ENCODE peak calls at places on chromosomes 6 and 20, in six cellular contexts. One of them, this sample, is unnamed.

GRCh38 chr6:126182650-126183311 is 157.1 kb upstream of the CENPW start:
- DNase-seq in caudate nucleus: peak
- DNase-seq in effector memory CD8-positive, alpha-beta T cell: no peak
- DNase-seq in brain microvascular endothelial cell: no peak
- DNase-seq in NCI-H1105 treated with DMSO at 0.1 percent for 48 hours: no peak
- DNase-seq in NCI-H1436: no peak
- DNase-seq in this sample: no peak

GRCh38 chr6:37314803-37315515 is 38.8 kb upstream of the RNF8 start:
- DNase-seq in caudate nucleus: no peak
- DNase-seq in effector memory CD8-positive, alpha-beta T cell: no peak
- DNase-seq in brain microvascular endothelial cell: peak
- DNase-seq in NCI-H1105 treated with DMSO at 0.1 percent for 48 hours: peak
- DNase-seq in NCI-H1436: no peak
- DNase-seq in this sample: peak

GRCh38 chr6:165820934-165821333 is 157.9 kb upstream of the PDE10A start:
- DNase-seq in caudate nucleus: no peak
- DNase-seq in effector memory CD8-positive, alpha-beta T cell: no peak
- DNase-seq in brain microvascular endothelial cell: no peak
- DNase-seq in NCI-H1105 treated with DMSO at 0.1 percent for 48 hours: no peak
- DNase-seq in NCI-H1436: no peak
- DNase-seq in this sample: no peak

GRCh38 chr20:21505161-21505809 is 8.6 kb downstream of the NKX2-2 start:
- DNase-seq in caudate nucleus: peak
- DNase-seq in effector memory CD8-positive, alpha-beta T cell: peak
- DNase-seq in brain microvascular endothelial cell: peak
- DNase-seq in NCI-H1105 treated with DMSO at 0.1 percent for 48 hours: no peak
- DNase-seq in NCI-H1436: no peak
- DNase-seq in this sample: peak

GRCh38 chr6:70884074-70884983 is 72.5 kb downstream of the B3GAT2 start:
- DNase-seq in caudate nucleus: peak
- DNase-seq in effector memory CD8-positive, alpha-beta T cell: peak
- DNase-seq in brain microvascular endothelial cell: peak
- DNase-seq in NCI-H1105 treated with DMSO at 0.1 percent for 48 hours: peak
- DNase-seq in NCI-H1436: peak
- DNase-seq in this sample: peak

GRCh38 chr6:151034825-151035781 is 169.6 kb downstream of the MTHFD1L start:
- DNase-seq in caudate nucleus: no peak
- DNase-seq in effector memory CD8-positive, alpha-beta T cell: no peak
- DNase-seq in brain microvascular endothelial cell: no peak
- DNase-seq in NCI-H1105 treated with DMSO at 0.1 percent for 48 hours: no peak
- DNase-seq in NCI-H1436: no peak
- DNase-seq in this sample: no peak

GRCh38 chr6:145733770-145734169 is 1.6 kb downstream of the EPM2A start:
- DNase-seq in caudate nucleus: no peak
- DNase-seq in effector memory CD8-positive, alpha-beta T cell: no peak
- DNase-seq in brain microvascular endothelial cell: no peak
- DNase-seq in NCI-H1105 treated with DMSO at 0.1 percent for 48 hours: peak
- DNase-seq in NCI-H1436: peak
- DNase-seq in this sample: peak

GRCh38 chr6:47780510-47781356 is 1.1 kb upstream of the OPN5 start:
- DNase-seq in caudate nucleus: no peak
- DNase-seq in effector memory CD8-positive, alpha-beta T cell: peak
- DNase-seq in brain microvascular endothelial cell: peak
- DNase-seq in NCI-H1105 treated with DMSO at 0.1 percent for 48 hours: peak
- DNase-seq in NCI-H1436: peak
- DNase-seq in this sample: peak

GRCh38 chr20:33013701-33014326 is 6.3 kb downstream of the BPIFB2 start:
- DNase-seq in caudate nucleus: no peak
- DNase-seq in effector memory CD8-positive, alpha-beta T cell: no peak
- DNase-seq in brain microvascular endothelial cell: no peak
- DNase-seq in NCI-H1105 treated with DMSO at 0.1 percent for 48 hours: no peak
- DNase-seq in NCI-H1436: no peak
- DNase-seq in this sample: no peak

GRCh38 chr6:162750776-162751175 is 23.0 kb downstream of the PACRG start:
- DNase-seq in caudate nucleus: no peak
- DNase-seq in effector memory CD8-positive, alpha-beta T cell: no peak
- DNase-seq in brain microvascular endothelial cell: peak
- DNase-seq in NCI-H1105 treated with DMSO at 0.1 percent for 48 hours: no peak
- DNase-seq in NCI-H1436: no peak
- DNase-seq in this sample: no peak

GRCh38 chr20:1860446-1860845 is 34.8 kb upstream of the SIRPA start:
- DNase-seq in caudate nucleus: no peak
- DNase-seq in effector memory CD8-positive, alpha-beta T cell: no peak
- DNase-seq in brain microvascular endothelial cell: peak
- DNase-seq in NCI-H1105 treated with DMSO at 0.1 percent for 48 hours: no peak
- DNase-seq in NCI-H1436: no peak
- DNase-seq in this sample: peak

GRCh38 chr6:149015877-149016525 is 269.2 kb downstream of the UST start:
- DNase-seq in caudate nucleus: no peak
- DNase-seq in effector memory CD8-positive, alpha-beta T cell: no peak
- DNase-seq in brain microvascular endothelial cell: no peak
- DNase-seq in NCI-H1105 treated with DMSO at 0.1 percent for 48 hours: no peak
- DNase-seq in NCI-H1436: no peak
- DNase-seq in this sample: no peak

GRCh38 chr6:36769676-36770499 is 69.4 kb downstream of the CPNE5 start:
- DNase-seq in caudate nucleus: no peak
- DNase-seq in effector memory CD8-positive, alpha-beta T cell: no peak
- DNase-seq in brain microvascular endothelial cell: no peak
- DNase-seq in NCI-H1105 treated with DMSO at 0.1 percent for 48 hours: no peak
- DNase-seq in NCI-H1436: no peak
- DNase-seq in this sample: peak

GRCh38 chr6:148611213-148611612 is 135.6 kb upstream of the UST start:
- DNase-seq in caudate nucleus: peak
- DNase-seq in effector memory CD8-positive, alpha-beta T cell: no peak
- DNase-seq in brain microvascular endothelial cell: no peak
- DNase-seq in NCI-H1105 treated with DMSO at 0.1 percent for 48 hours: no peak
- DNase-seq in NCI-H1436: no peak
- DNase-seq in this sample: no peak

GRCh38 chr6:128421788-128422187 is 98.6 kb downstream of the PTPRK start:
- DNase-seq in caudate nucleus: no peak
- DNase-seq in effector memory CD8-positive, alpha-beta T cell: no peak
- DNase-seq in brain microvascular endothelial cell: no peak
- DNase-seq in NCI-H1105 treated with DMSO at 0.1 percent for 48 hours: no peak
- DNase-seq in NCI-H1436: no peak
- DNase-seq in this sample: no peak

GRCh38 chr6:134115715-134116074 is 63.3 kb upstream of the SLC2A12 start:
- DNase-seq in caudate nucleus: peak
- DNase-seq in effector memory CD8-positive, alpha-beta T cell: no peak
- DNase-seq in brain microvascular endothelial cell: no peak
- DNase-seq in NCI-H1105 treated with DMSO at 0.1 percent for 48 hours: no peak
- DNase-seq in NCI-H1436: no peak
- DNase-seq in this sample: no peak

GRCh38 chr6:41939091-41939847 is 2.3 kb downstream of the CCND3 start:
- DNase-seq in caudate nucleus: peak
- DNase-seq in effector memory CD8-positive, alpha-beta T cell: no peak
- DNase-seq in brain microvascular endothelial cell: no peak
- DNase-seq in NCI-H1105 treated with DMSO at 0.1 percent for 48 hours: no peak
- DNase-seq in NCI-H1436: no peak
- DNase-seq in this sample: no peak

GRCh38 chr6:20058912-20059311 is 153.4 kb downstream of the MBOAT1 start:
- DNase-seq in caudate nucleus: no peak
- DNase-seq in effector memory CD8-positive, alpha-beta T cell: no peak
- DNase-seq in brain microvascular endothelial cell: no peak
- DNase-seq in NCI-H1105 treated with DMSO at 0.1 percent for 48 hours: no peak
- DNase-seq in NCI-H1436: no peak
- DNase-seq in this sample: no peak

GRCh38 chr6:15882345-15882744 is 219.5 kb upstream of the DTNBP1 start:
- DNase-seq in caudate nucleus: no peak
- DNase-seq in effector memory CD8-positive, alpha-beta T cell: no peak
- DNase-seq in brain microvascular endothelial cell: no peak
- DNase-seq in NCI-H1105 treated with DMSO at 0.1 percent for 48 hours: no peak
- DNase-seq in NCI-H1436: no peak
- DNase-seq in this sample: no peak

GRCh38 chr6:32849126-32849525 is 4.4 kb downstream of the TAP1 start:
- DNase-seq in caudate nucleus: no peak
- DNase-seq in effector memory CD8-positive, alpha-beta T cell: no peak
- DNase-seq in brain microvascular endothelial cell: no peak
- DNase-seq in NCI-H1105 treated with DMSO at 0.1 percent for 48 hours: no peak
- DNase-seq in NCI-H1436: no peak
- DNase-seq in this sample: no peak

GRCh38 chr20:19015326-19015725 is 197.1 kb upstream of the SLC24A3 start:
- DNase-seq in caudate nucleus: no peak
- DNase-seq in effector memory CD8-positive, alpha-beta T cell: no peak
- DNase-seq in brain microvascular endothelial cell: no peak
- DNase-seq in NCI-H1105 treated with DMSO at 0.1 percent for 48 hours: no peak
- DNase-seq in NCI-H1436: no peak
- DNase-seq in this sample: no peak

GRCh38 chr6:46983007-46983411 is 59.1 kb downstream of the ADGRF1 start:
- DNase-seq in caudate nucleus: no peak
- DNase-seq in effector memory CD8-positive, alpha-beta T cell: no peak
- DNase-seq in brain microvascular endothelial cell: no peak
- DNase-seq in NCI-H1105 treated with DMSO at 0.1 percent for 48 hours: peak
- DNase-seq in NCI-H1436: no peak
- DNase-seq in this sample: peak

GRCh38 chr20:36104856-36105255 is 49.7 kb upstream of the EPB41L1 start:
- DNase-seq in caudate nucleus: peak
- DNase-seq in effector memory CD8-positive, alpha-beta T cell: no peak
- DNase-seq in brain microvascular endothelial cell: no peak
- DNase-seq in NCI-H1105 treated with DMSO at 0.1 percent for 48 hours: no peak
- DNase-seq in NCI-H1436: no peak
- DNase-seq in this sample: no peak

GRCh38 chr20:24699321-24700165 is 230.1 kb downstream of the SYNDIG1 start:
- DNase-seq in caudate nucleus: peak
- DNase-seq in effector memory CD8-positive, alpha-beta T cell: no peak
- DNase-seq in brain microvascular endothelial cell: no peak
- DNase-seq in NCI-H1105 treated with DMSO at 0.1 percent for 48 hours: no peak
- DNase-seq in NCI-H1436: no peak
- DNase-seq in this sample: no peak

GRCh38 chr6:157896931-157897330 is 73.9 kb downstream of the SNX9 start:
- DNase-seq in caudate nucleus: no peak
- DNase-seq in effector memory CD8-positive, alpha-beta T cell: no peak
- DNase-seq in brain microvascular endothelial cell: no peak
- DNase-seq in NCI-H1105 treated with DMSO at 0.1 percent for 48 hours: no peak
- DNase-seq in NCI-H1436: no peak
- DNase-seq in this sample: no peak

This sample was measured in SW480.